ENCODE peak calls at places on chromosomes 5 and 9, in six cellular contexts. J is adipocyte; A is PC-3; T is stimulated activated CD8-positive, alpha-beta memory T cell treated with anti-CD3 and anti-CD28 coated beads, Interleukin-4, amount 100 ng/mL, for 24 hours; D is astrocyte of the hippocampus; K is AG20443. V is an unnamed sample.

GRCh38 chr5:14810282-14810681 is 61.3 kb downstream of the ANKH start:
- DNase-seq in J (no peak), A (no peak), T (no peak), D (no peak), K (no peak), V (no peak)

GRCh38 chr5:154159343-154159742 is 31.2 kb upstream of the GALNT10 start:
- DNase-seq in J (peak; percentile 22), A (peak; percentile 15), T (no peak), D (peak; percentile 58), K (peak; percentile 40), V (no peak)

GRCh38 chr9:136995772-136996308 is 528 bp downstream of the CLIC3 start:
- DNase-seq in J (no peak), A (no peak), T (no peak), D (peak; percentile 72), K (peak; percentile 67), V (no peak)

GRCh38 chr9:120486347-120486746 is 93.6 kb downstream of the CDK5RAP2 start:
- DNase-seq in J (peak; percentile 13), A (peak; percentile 30), T (no peak), D (no peak), K (peak; percentile 79), V (no peak)

GRCh38 chr5:1879292-1880263 is 3.1 kb downstream of the IRX4 start:
- DNase-seq in J (no peak), A (no peak), T (no peak), D (no peak), K (no peak), V (no peak)

GRCh38 chr5:76162335-76162734 is 79.2 kb downstream of the SV2C start:
- DNase-seq in J (no peak), A (no peak), T (no peak), D (no peak), K (no peak), V (no peak)

GRCh38 chr5:100577506-100577905 is 42.3 kb downstream of the FAM174A start:
- DNase-seq in J (no peak), A (no peak), T (no peak), D (no peak), K (no peak), V (no peak)

GRCh38 chr5:18068851-18069250 is 434.6 kb downstream of the TAF11L14 start:
- DNase-seq in J (no peak), A (no peak), T (no peak), D (no peak), K (no peak), V (no peak)

GRCh38 chr5:128015478-128015877 is 68.1 kb upstream of the SLC12A2 start:
- DNase-seq in J (no peak), A (no peak), T (no peak), D (no peak), K (no peak), V (no peak)

GRCh38 chr9:98191615-98192502 is 578 bp downstream of the CORO2A start:
- DNase-seq in J (peak; percentile 17), A (peak; percentile 9), T (peak; percentile 14), D (peak; percentile 32), K (peak; percentile 39), V (no peak)

GRCh38 chr9:129933709-129934586 is 98.7 kb downstream of the USP20 start:
- DNase-seq in J (peak; percentile 71), A (no peak), T (no peak), D (no peak), K (peak; percentile 66), V (no peak)

GRCh38 chr9:124810513-124811355 is 33.8 kb downstream of the OLFML2A start:
- DNase-seq in J (peak; percentile 82), A (peak; percentile 83), T (no peak), D (peak; percentile 98), K (peak; percentile 87), V (no peak)

GRCh38 chr5:16934669-16935068 is 1.4 kb downstream of the MYO10 start:
- DNase-seq in J (peak; percentile 67), A (peak; percentile 68), T (no peak), D (peak; percentile 47), K (peak; percentile 20), V (no peak)

GRCh38 chr5:67003906-67004729 is 192.5 kb downstream of the CD180 start:
- DNase-seq in J (peak; percentile 83), A (peak; percentile 88), T (peak; percentile 64), D (peak; percentile 92), K (peak; percentile 74), V (peak; percentile 83)

GRCh38 chr9:114906922-114907571 is 23.3 kb downstream of the TNFSF8 start:
- DNase-seq in J (peak; percentile 78), A (peak; percentile 58), T (no peak), D (peak; percentile 74), K (peak; percentile 68), V (no peak)

GRCh38 chr5:170773031-170773985 is 10.2 kb upstream of the GABRP start:
- DNase-seq in J (no peak), A (no peak), T (no peak), D (no peak), K (no peak), V (no peak)

GRCh38 chr5:116766470-116766947 is 191.9 kb upstream of the SEMA6A start:
- DNase-seq in J (peak; percentile 10), A (peak; percentile 32), T (no peak), D (peak; percentile 93), K (no peak), V (no peak)

GRCh38 chr9:32413424-32413823 is 29.0 kb downstream of the ACO1 start:
- DNase-seq in J (peak; percentile 83), A (no peak), T (no peak), D (peak; percentile 39), K (no peak), V (no peak)

GRCh38 chr5:23840083-23840482 is 332.7 kb downstream of the PRDM9 start:
- DNase-seq in J (peak; percentile 2), A (peak; percentile 22), T (no peak), D (no peak), K (no peak), V (no peak)

GRCh38 chr9:72997387-72997995 is 44.6 kb upstream of the ALDH1A1 start:
- DNase-seq in J (no peak), A (no peak), T (no peak), D (no peak), K (no peak), V (no peak)

GRCh38 chr9:86097510-86098224 is 1.7 kb downstream of the GOLM1 start:
- DNase-seq in J (no peak), A (peak; percentile 24), T (no peak), D (no peak), K (no peak), V (no peak)

GRCh38 chr5:93092349-93093105 is 488.5 kb downstream of the NR2F1-AS1 start:
- DNase-seq in J (peak; percentile 65), A (peak; percentile 65), T (no peak), D (peak; percentile 63), K (peak; percentile 39), V (no peak)

GRCh38 chr5:76196457-76196856 is 113.3 kb downstream of the SV2C start:
- DNase-seq in J (no peak), A (no peak), T (no peak), D (no peak), K (no peak), V (no peak)

GRCh38 chr9:107161338-107161737 is 121.7 kb upstream of the RAD23B start:
- DNase-seq in J (no peak), A (no peak), T (no peak), D (no peak), K (no peak), V (no peak)

GRCh38 chr5:134502259-134502658 is 23.2 kb upstream of the JADE2 start:
- DNase-seq in J (no peak), A (no peak), T (no peak), D (no peak), K (no peak), V (no peak)

GRCh38 chr5:40834391-40834848 is 602 bp downstream of the RPL37 start:
- DNase-seq in J (peak; percentile 63), A (no peak), T (no peak), D (peak; percentile 52), K (no peak), V (peak; percentile 54)

GRCh38 chr9:120868339-120868675 is 8.7 kb downstream of the PHF19 start:
- DNase-seq in J (peak; percentile 77), A (no peak), T (no peak), D (no peak), K (no peak), V (no peak)

GRCh38 chr9:5608298-5609254 is 20.3 kb upstream of the RIC1 start:
- DNase-seq in J (peak; percentile 40), A (no peak), T (no peak), D (no peak), K (peak; percentile 12), V (no peak)

GRCh38 chr9:69149321-69149807 is 24.7 kb upstream of the TJP2 start:
- DNase-seq in J (peak; percentile 81), A (no peak), T (no peak), D (peak; percentile 67), K (peak; percentile 50), V (no peak)

GRCh38 chr5:8944005-8944404 is 601.9 kb downstream of the SEMA5A start:
- DNase-seq in J (no peak), A (peak; percentile 93), T (no peak), D (no peak), K (no peak), V (no peak)